ENCODE peak calls at places on chromosomes 6 and 20, in four cellular contexts. One of them, this sample, is unnamed.

GRCh38 chr6:31400467-31401289 is 2.7 kb upstream of the MICA start:
- DNase-seq in endothelial cell of umbilical vein: peak; percentile 54
- DNase-seq in GM23338: peak; percentile 84
- DNase-seq in HCT116: peak; percentile 38
- DNase-seq in this sample: no peak

GRCh38 chr6:12289655-12290489 is at the start of gene EDN1:
- DNase-seq in endothelial cell of umbilical vein: peak; percentile 100
- DNase-seq in GM23338: peak; percentile 94
- DNase-seq in HCT116: peak; percentile 69
- DNase-seq in this sample: no peak

GRCh38 chr20:7497985-7498384 is 442.3 kb downstream of the HAO1 start:
- DNase-seq in endothelial cell of umbilical vein: peak; percentile 94
- DNase-seq in GM23338: no peak
- DNase-seq in HCT116: no peak
- DNase-seq in this sample: no peak

GRCh38 chr6:3419624-3420272 is 37.1 kb downstream of the SLC22A23 start:
- DNase-seq in endothelial cell of umbilical vein: no peak
- DNase-seq in GM23338: no peak
- DNase-seq in HCT116: no peak
- DNase-seq in this sample: no peak

GRCh38 chr20:16476032-16476431 is 97.2 kb downstream of the KIF16B start:
- DNase-seq in endothelial cell of umbilical vein: peak; percentile 65
- DNase-seq in GM23338: peak; percentile 72
- DNase-seq in HCT116: peak; percentile 24
- DNase-seq in this sample: peak; percentile 52

GRCh38 chr6:8074213-8074612 is 10.0 kb upstream of the BLOC1S5 start:
- DNase-seq in endothelial cell of umbilical vein: no peak
- DNase-seq in GM23338: no peak
- DNase-seq in HCT116: no peak
- DNase-seq in this sample: no peak

GRCh38 chr6:111427341-111428116 is 55.5 kb downstream of the REV3L start:
- DNase-seq in endothelial cell of umbilical vein: peak; percentile 90
- DNase-seq in GM23338: no peak
- DNase-seq in HCT116: no peak
- DNase-seq in this sample: no peak

GRCh38 chr6:138372711-138373463 is 4.8 kb upstream of the SMIM28 start:
- DNase-seq in endothelial cell of umbilical vein: peak; percentile 79
- DNase-seq in GM23338: no peak
- DNase-seq in HCT116: no peak
- DNase-seq in this sample: no peak

DNA sequence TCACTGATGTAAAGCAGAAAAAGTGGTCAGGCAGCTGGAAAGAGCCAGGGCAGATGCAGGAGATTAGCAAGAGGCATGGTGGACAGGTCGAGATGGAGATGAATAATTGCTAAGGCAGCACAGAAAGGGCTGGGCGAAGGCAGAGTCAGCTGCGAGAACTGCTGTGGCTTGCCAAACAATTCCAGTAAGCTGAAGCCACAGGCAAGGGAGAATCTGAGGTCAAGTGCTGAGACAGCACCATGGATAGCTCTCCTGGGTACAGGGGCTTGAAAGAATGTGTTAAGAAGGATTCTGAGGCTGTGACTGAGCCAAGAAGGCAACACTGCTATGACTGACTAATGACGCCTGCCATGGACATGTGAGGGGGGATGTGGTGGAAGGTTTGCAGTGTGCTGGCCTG is 220.8 kb upstream of the FOXA2 start:
- DNase-seq in endothelial cell of umbilical vein: peak; percentile 41
- DNase-seq in GM23338: peak; percentile 42
- DNase-seq in HCT116: no peak
- DNase-seq in this sample: no peak
- H3K27ac ChIP-seq in endothelial cell of umbilical vein: no peak overlapping the region
- H3K27ac ChIP-seq in GM23338: no peak overlapping the region
- H3K27ac ChIP-seq in HCT116: no peak overlapping the region
- H3K27ac ChIP-seq in this sample: no peak overlapping the region

GRCh38 chr6:127891731-127892326 is 9.0 kb downstream of the THEMIS start:
- DNase-seq in endothelial cell of umbilical vein: no peak
- DNase-seq in GM23338: no peak
- DNase-seq in HCT116: no peak
- DNase-seq in this sample: no peak

GRCh38 chr6:127900935-127901334 is at the start of gene THEMIS:
- DNase-seq in endothelial cell of umbilical vein: no peak
- DNase-seq in GM23338: no peak
- DNase-seq in HCT116: no peak
- DNase-seq in this sample: no peak

GRCh38 chr6:127902933-127903332 is 2.1 kb upstream of the THEMIS start:
- DNase-seq in endothelial cell of umbilical vein: no peak
- DNase-seq in GM23338: no peak
- DNase-seq in HCT116: no peak
- DNase-seq in this sample: no peak

GRCh38 chr6:127893541-127893940 is 7.3 kb downstream of the THEMIS start:
- DNase-seq in endothelial cell of umbilical vein: no peak
- DNase-seq in GM23338: peak; percentile 7
- DNase-seq in HCT116: no peak
- DNase-seq in this sample: no peak

GRCh38 chr6:127897437-127897836 is 3.4 kb downstream of the THEMIS start:
- DNase-seq in endothelial cell of umbilical vein: no peak
- DNase-seq in GM23338: no peak
- DNase-seq in HCT116: no peak
- DNase-seq in this sample: no peak
- TF ChIP-seq POLR2AphosphoS5 in endothelial cell of umbilical vein: no peak
- TF ChIP-seq POLR2AphosphoS5 in GM23338: no peak
- TF ChIP-seq POLR2AphosphoS5 in HCT116: no peak
- TF ChIP-seq POLR2AphosphoS5 in this sample: no peak

GRCh38 chr6:28208180-28208659 is 16.9 kb upstream of the ZSCAN9 start:
- DNase-seq in endothelial cell of umbilical vein: no peak
- DNase-seq in GM23338: peak; percentile 66
- DNase-seq in HCT116: no peak
- DNase-seq in this sample: no peak
- TF ChIP-seq EZH2 in endothelial cell of umbilical vein: peak; percentile 77
- TF ChIP-seq EZH2 in GM23338: no peak
- TF ChIP-seq EZH2 in HCT116: no peak
- TF ChIP-seq EZH2 in this sample: no peak

DNA sequence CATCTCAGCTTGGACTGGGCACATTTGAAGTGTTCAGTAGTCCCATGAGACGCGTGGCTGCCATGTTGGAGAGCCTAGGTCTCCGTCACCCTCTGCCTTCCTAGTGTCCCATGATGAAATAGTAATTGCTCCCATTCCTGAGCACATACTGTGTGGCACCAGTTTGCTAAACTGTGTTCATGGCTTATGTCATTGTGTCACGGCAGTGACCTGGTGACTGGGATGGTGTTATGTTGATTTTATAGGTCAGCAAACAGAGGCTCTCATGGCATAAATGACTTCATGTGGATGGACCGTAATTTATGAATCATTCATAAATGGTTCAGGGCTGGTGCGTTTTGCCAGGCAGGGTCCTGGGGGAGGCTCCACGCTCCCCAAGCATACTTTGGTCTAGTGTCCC is 3.8 kb downstream of the BCAS4 start:
- DNase-seq in endothelial cell of umbilical vein: no peak
- DNase-seq in GM23338: no peak
- DNase-seq in HCT116: no peak
- DNase-seq in this sample: no peak
- H3K27ac ChIP-seq in endothelial cell of umbilical vein: no peak overlapping the region
- H3K27ac ChIP-seq in GM23338: peak overlapping the region; percentile 69
- H3K27ac ChIP-seq in HCT116: no peak overlapping the region
- H3K27ac ChIP-seq in this sample: peak overlapping the region; percentile 17

GRCh38 chr6:41705329-41705995 is 29.9 kb downstream of the TFEB start:
- DNase-seq in endothelial cell of umbilical vein: no peak
- DNase-seq in GM23338: no peak
- DNase-seq in HCT116: no peak
- DNase-seq in this sample: no peak

GRCh38 chr6:41704656-41705328 is 30.6 kb downstream of the TFEB start:
- DNase-seq in endothelial cell of umbilical vein: no peak
- DNase-seq in GM23338: no peak
- DNase-seq in HCT116: no peak
- DNase-seq in this sample: no peak

GRCh38 chr6:41706876-41707564 is 28.4 kb downstream of the TFEB start:
- DNase-seq in endothelial cell of umbilical vein: no peak
- DNase-seq in GM23338: no peak
- DNase-seq in HCT116: no peak
- DNase-seq in this sample: no peak

GRCh38 chr6:41707565-41708200 is 27.7 kb downstream of the TFEB start:
- DNase-seq in endothelial cell of umbilical vein: no peak
- DNase-seq in GM23338: no peak
- DNase-seq in HCT116: no peak
- DNase-seq in this sample: no peak

DNA sequence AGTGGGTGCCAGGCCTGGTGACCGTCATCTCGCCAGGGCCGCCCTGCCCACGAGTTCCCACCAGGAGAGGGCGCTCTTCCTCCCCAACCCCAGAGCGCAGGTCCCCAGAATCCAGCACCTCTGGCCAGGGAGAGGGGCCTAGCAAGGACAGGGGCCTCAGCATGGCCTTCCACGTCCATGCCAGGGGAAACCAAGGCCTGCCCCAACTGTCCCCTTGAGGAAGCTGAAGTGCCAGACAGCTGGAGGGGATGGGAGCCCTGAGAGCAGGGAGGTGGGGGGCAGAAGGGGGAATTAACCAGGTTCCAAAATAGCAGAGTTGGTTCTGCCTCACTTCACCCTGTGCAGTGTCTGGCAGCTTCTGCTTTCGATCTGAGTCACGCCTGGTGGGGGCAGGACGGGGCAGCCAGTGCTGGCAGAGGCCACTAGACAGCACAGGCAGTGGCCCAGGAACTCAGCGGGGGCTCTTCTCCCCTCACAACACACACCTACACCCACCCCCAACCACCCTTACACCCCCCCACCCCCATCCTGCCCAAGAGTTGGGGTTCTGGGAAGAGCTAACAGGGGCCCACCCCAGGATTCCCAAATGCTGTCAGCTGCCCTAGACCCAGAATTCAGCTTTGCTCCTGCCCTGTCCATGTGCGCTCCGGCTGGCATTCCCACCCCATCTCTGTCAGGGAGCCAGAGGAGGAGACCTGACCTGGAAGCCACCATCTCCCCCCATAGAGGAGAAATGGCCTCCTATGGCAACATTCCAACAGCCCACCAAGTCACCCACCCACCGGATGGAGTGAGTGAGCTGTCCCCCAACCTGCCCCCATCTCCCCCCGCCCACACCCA is 29.2 kb downstream of the TFEB start:
- DNase-seq in endothelial cell of umbilical vein: peak; percentile 14
- DNase-seq in GM23338: peak; percentile 84
- DNase-seq in HCT116: no peak
- DNase-seq in this sample: no peak
- TF ChIP-seq POLR2AphosphoS5 in endothelial cell of umbilical vein: no peak
- TF ChIP-seq POLR2AphosphoS5 in GM23338: no peak
- TF ChIP-seq POLR2AphosphoS5 in HCT116: no peak
- TF ChIP-seq POLR2AphosphoS5 in this sample: no peak

GRCh38 chr20:711526-711925 is 35.9 kb upstream of the SCRT2 start:
- DNase-seq in endothelial cell of umbilical vein: no peak
- DNase-seq in GM23338: no peak
- DNase-seq in HCT116: no peak
- DNase-seq in this sample: no peak

GRCh38 chr20:709421-709820 is 33.8 kb upstream of the SCRT2 start:
- DNase-seq in endothelial cell of umbilical vein: no peak
- DNase-seq in GM23338: no peak
- DNase-seq in HCT116: no peak
- DNase-seq in this sample: no peak

GRCh38 chr20:708956-709355 is 33.4 kb upstream of the SCRT2 start:
- DNase-seq in endothelial cell of umbilical vein: no peak
- DNase-seq in GM23338: no peak
- DNase-seq in HCT116: no peak
- DNase-seq in this sample: no peak

GRCh38 chr20:710762-711120 is 35.1 kb upstream of the SCRT2 start:
- DNase-seq in endothelial cell of umbilical vein: no peak
- DNase-seq in GM23338: peak; percentile 40
- DNase-seq in HCT116: no peak
- DNase-seq in this sample: no peak

GRCh38 chr20:709864-710761 is 34.5 kb upstream of the SCRT2 start:
- DNase-seq in endothelial cell of umbilical vein: no peak
- DNase-seq in GM23338: peak; percentile 70
- DNase-seq in HCT116: no peak
- DNase-seq in this sample: no peak
- TF ChIP-seq EZH2 in endothelial cell of umbilical vein: no peak
- TF ChIP-seq EZH2 in GM23338: no peak
- TF ChIP-seq EZH2 in HCT116: no peak
- TF ChIP-seq EZH2 in this sample: no peak

DNA sequence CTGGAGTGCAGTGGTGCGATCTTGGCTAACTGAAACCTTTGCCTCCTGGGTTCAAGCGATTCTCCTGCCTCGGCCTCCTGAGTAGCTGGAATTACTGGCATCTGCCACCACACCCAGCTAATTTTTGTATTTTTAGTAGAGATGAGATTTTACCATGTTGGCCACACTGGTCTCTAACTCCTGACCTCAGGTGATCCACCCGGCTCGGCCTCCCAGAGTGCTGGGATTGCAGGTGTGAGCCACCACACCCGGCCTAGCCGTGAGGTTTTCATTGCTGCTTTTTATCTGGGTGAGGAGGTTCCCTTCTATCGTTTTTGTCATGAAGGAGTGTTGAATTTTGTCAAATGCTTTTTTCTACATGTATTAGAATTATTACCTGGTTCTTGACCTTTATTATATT is 23.9 kb downstream of the SRC start:
- DNase-seq in endothelial cell of umbilical vein: no peak
- DNase-seq in GM23338: no peak
- DNase-seq in HCT116: no peak
- DNase-seq in this sample: no peak
- H3K27ac ChIP-seq in endothelial cell of umbilical vein: no peak overlapping the region
- H3K27ac ChIP-seq in GM23338: no peak overlapping the region
- H3K27ac ChIP-seq in HCT116: no peak overlapping the region
- H3K27ac ChIP-seq in this sample: no peak overlapping the region